ENCODE peak calls at places on chromosomes 7 and 10, in ten cellular contexts. F, Q, N, R, V, K, D, Z, U and E are unnamed samples.

GRCh38 chr7:68770649-68771048 is 827.6 kb upstream of the AUTS2 start:
- DNase-seq in Q (no peak), K (no peak), N (no peak), U (no peak), Z (no peak), F (no peak), D (no peak), V (no peak), R (no peak), E (no peak)

GRCh38 chr10:70674560-70675495 is 2.5 kb downstream of the ADAMTS14 start:
- DNase-seq in V (no peak), Q (no peak), N (no peak), U (no peak), F (no peak), R (no peak), D (no peak), Z (no peak), K (no peak), E (no peak)

GRCh38 chr10:71684356-71685173 is 35.0 kb downstream of the C10orf105 start:
- DNase-seq in R (no peak), V (no peak), Q (no peak), D (peak; percentile 44), F (peak; percentile 26), N (peak; percentile 47), U (peak; percentile 48), Z (peak; percentile 43), K (no peak), E (no peak)

GRCh38 chr10:64379898-64380297 is 858.7 kb downstream of the REEP3 start:
- DNase-seq in Q (no peak), D (no peak), N (peak; percentile 69), U (peak; percentile 21), Z (no peak), K (no peak), R (no peak), V (no peak), F (peak; percentile 12), E (no peak)

GRCh38 chr7:139827042-139827441 is 2.0 kb upstream of the TBXAS1 start:
- DNase-seq in R (no peak), U (no peak), K (no peak), D (no peak), F (peak; percentile 7), V (no peak), Z (no peak), N (peak; percentile 38), Q (no peak), E (no peak)

GRCh38 chr7:39624202-39624807 is 933 bp downstream of the RALA start:
- DNase-seq in U (peak; percentile 47), N (peak; percentile 40), F (no peak), V (no peak), Q (peak; percentile 11), Z (no peak), R (no peak), K (peak; percentile 1), D (no peak), E (no peak)

GRCh38 chr10:72075184-72076115 is 12.9 kb downstream of the SPOCK2 start:
- DNase-seq in V (no peak), R (peak; percentile 56), K (no peak), U (no peak), N (no peak), D (peak; percentile 33), Z (no peak), F (no peak), Q (no peak), E (no peak)

GRCh38 chr10:128563904-128564303 is 437.7 kb upstream of the MKI67 start:
- DNase-seq in D (no peak), Z (no peak), R (no peak), U (no peak), N (no peak), F (no peak), V (no peak), Q (no peak), K (no peak), E (no peak)

GRCh38 chr7:134153493-134154093 is 26.5 kb downstream of the LRGUK start:
- DNase-seq in N (peak; percentile 12), U (no peak), R (no peak), Q (no peak), K (no peak), V (no peak), Z (no peak), F (no peak), D (no peak), E (no peak)

GRCh38 chr7:135094472-135095237 is 53.2 kb upstream of the TMEM140 start:
- DNase-seq in U (no peak), D (no peak), F (no peak), Q (no peak), R (no peak), N (no peak), V (no peak), Z (no peak), K (no peak), E (no peak)

GRCh38 chr7:149489391-149490024 is 8.1 kb downstream of the ZNF746 start:
- DNase-seq in F (no peak), Z (peak; percentile 20), D (peak; percentile 42), Q (no peak), R (no peak), K (no peak), N (peak; percentile 48), V (no peak), U (no peak), E (no peak)

GRCh38 chr7:148014473-148014872 is 576.1 kb upstream of the C7orf33 start:
- DNase-seq in U (no peak), V (no peak), K (no peak), Z (no peak), R (no peak), Q (no peak), F (no peak), D (no peak), N (no peak), E (no peak)

GRCh38 chr10:84352251-84352842 is 24.0 kb downstream of the CCSER2 start:
- DNase-seq in D (no peak), U (peak; percentile 80), Z (peak; percentile 70), F (peak; percentile 53), Q (peak; percentile 47), N (peak; percentile 86), V (no peak), K (peak; percentile 31), R (no peak), E (peak; percentile 53)

GRCh38 chr10:36464291-36464690 is 661.1 kb upstream of the ANKRD30A start:
- DNase-seq in V (no peak), U (no peak), R (no peak), Z (no peak), K (no peak), Q (no peak), N (no peak), D (no peak), F (no peak), E (no peak)

GRCh38 chr7:106485031-106485551 is 175.9 kb downstream of the CCDC71L start:
- DNase-seq in R (no peak), K (no peak), Q (no peak), U (no peak), V (no peak), Z (no peak), F (no peak), D (no peak), N (no peak), E (no peak)

GRCh38 chr10:42934351-42934811 is 142.5 kb upstream of the RET start:
- DNase-seq in N (no peak), R (peak; percentile 65), K (no peak), V (no peak), D (no peak), Z (no peak), Q (no peak), U (no peak), F (no peak), E (no peak)

GRCh38 chr10:42932735-42933453 is 144.0 kb upstream of the RET start:
- DNase-seq in F (no peak), Z (no peak), V (no peak), U (peak; percentile 34), N (peak; percentile 68), R (peak; percentile 70), K (peak; percentile 74), D (no peak), Q (peak; percentile 21), E (peak; percentile 27)

GRCh38 chr10:42934842-42935241 is 142.0 kb upstream of the RET start:
- DNase-seq in V (no peak), U (no peak), D (no peak), N (no peak), Q (no peak), Z (no peak), F (no peak), R (no peak), K (no peak), E (no peak)

GRCh38 chr10:42932116-42932515 is 144.8 kb upstream of the RET start:
- DNase-seq in K (no peak), V (no peak), Z (no peak), U (no peak), Q (no peak), F (no peak), N (no peak), D (no peak), R (no peak), E (no peak)

GRCh38 chr10:42933454-42934340 is 143.2 kb upstream of the RET start:
- DNase-seq in U (peak; percentile 58), K (no peak), Q (no peak), F (no peak), D (no peak), V (no peak), Z (no peak), N (peak; percentile 57), R (no peak), E (no peak)
- H3K27me3 ChIP-seq in U (peaks cover 7% of the 10 kb centered on the region), K (peaks cover 46% of the 10 kb centered on the region), Q (no peaks in the 10 kb centered on the region), F (no peaks in the 10 kb centered on the region), D (peaks cover 11% of the 10 kb centered on the region), V (no peaks in the 10 kb centered on the region), Z (no peaks in the 10 kb centered on the region), N (no peaks in the 10 kb centered on the region), R (no peaks in the 10 kb centered on the region), E (peaks cover 11% of the 10 kb centered on the region)

GRCh38 chr10:51972733-51973346 is 273.4 kb upstream of the CSTF2T start:
- DNase-seq in R (no peak), D (no peak), Q (no peak), K (no peak), V (no peak), Z (no peak), F (no peak), U (no peak), N (peak; percentile 80), E (no peak)
- H3K27ac ChIP-seq in R (peak overlapping the region; percentile 36), D (no peak overlapping the region), Q (no peak overlapping the region), K (no peak overlapping the region), V (no peak overlapping the region), Z (no peak overlapping the region), F (no peak overlapping the region), U (no peak overlapping the region), N (no peak overlapping the region), E (no peak overlapping the region)

GRCh38 chr10:102230861-102231356 is 4.8 kb downstream of the ELOVL3 start:
- DNase-seq in V (no peak), Q (peak; percentile 20), N (peak; percentile 57), K (no peak), Z (no peak), R (peak; percentile 84), D (peak; percentile 58), F (peak; percentile 31), U (peak; percentile 48), E (peak; percentile 44)
- H3K27me3 ChIP-seq in V (peaks cover 3% of the 10 kb centered on the region), Q (peaks cover 23% of the 10 kb centered on the region), N (peaks cover 31% of the 10 kb centered on the region), K (peaks cover 89% of the 10 kb centered on the region), Z (peaks cover 20% of the 10 kb centered on the region), R (no peaks in the 10 kb centered on the region), D (no peaks in the 10 kb centered on the region), F (no peaks in the 10 kb centered on the region), U (peaks cover 19% of the 10 kb centered on the region), E (peaks cover 50% of the 10 kb centered on the region)

DNA sequence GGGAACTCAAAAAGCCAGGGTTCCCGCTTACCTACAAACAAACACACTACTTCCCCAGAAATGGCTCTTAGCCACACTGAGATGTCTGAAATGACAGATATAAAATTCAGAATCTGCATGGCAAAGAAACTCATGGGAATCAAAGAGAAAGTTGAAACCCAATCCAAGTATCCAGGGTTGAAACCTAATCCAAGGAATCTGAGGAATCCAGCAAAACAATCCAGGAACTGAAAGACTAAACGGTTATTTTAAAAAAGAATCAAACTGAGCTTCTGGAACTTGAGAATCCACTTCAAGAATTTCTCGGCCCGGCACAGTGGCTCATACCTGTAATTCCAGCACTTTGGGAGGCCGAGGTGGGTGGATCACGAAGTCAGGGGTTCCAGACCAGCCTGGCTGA is 568.8 kb downstream of the POM121L12 start:
- DNase-seq in D (no peak), Q (no peak), N (peak; percentile 30), Z (no peak), R (no peak), U (no peak), V (no peak), F (no peak), K (no peak), E (no peak)
- H3K27ac ChIP-seq in D (no peak overlapping the region), Q (no peak overlapping the region), N (no peak overlapping the region), Z (no peak overlapping the region), R (peak overlapping the region; percentile 45), U (no peak overlapping the region), V (no peak overlapping the region), F (no peak overlapping the region), K (no peak overlapping the region), E (no peak overlapping the region)